ENCODE peak calls at places on chromosomes 5 and 9, in six cellular contexts. Q, K, S, L, N and X are unnamed samples.
A peak's percentile ranks its signal among the peaks of the same experiment; 100 is the strongest.

GRCh38 chr5:139855946-139856540 is 60.4 kb downstream of the PSD2 start:
- DNase-seq in Q (no peak), K (no peak), S (no peak), L (no peak), N (no peak), X (no peak)

GRCh38 chr5:156402387-156402921 is 75.5 kb downstream of the SGCD start:
- DNase-seq in Q (no peak), K (no peak), S (peak; percentile 28), L (peak; percentile 37), N (peak; percentile 38), X (no peak)

GRCh38 chr9:18796871-18797270 is 236.1 kb downstream of the SAXO1 start:
- DNase-seq in Q (no peak), K (no peak), S (no peak), L (no peak), N (no peak), X (no peak)

GRCh38 chr9:131181091-131181681 is 55.8 kb downstream of the NUP214 start:
- DNase-seq in Q (no peak), K (peak; percentile 11), S (no peak), L (no peak), N (no peak), X (no peak)

GRCh38 chr5:87074934-87075541 is 192.6 kb upstream of the RASA1 start:
- DNase-seq in Q (no peak), K (peak; percentile 78), S (peak; percentile 90), L (no peak), N (no peak), X (no peak)

GRCh38 chr5:109880907-109881685 is 191.4 kb downstream of the MAN2A1 start:
- DNase-seq in Q (no peak), K (no peak), S (no peak), L (no peak), N (no peak), X (no peak)

GRCh38 chr5:157613385-157614245 is 38.0 kb upstream of the ADAM19 start:
- DNase-seq in Q (no peak), K (no peak), S (no peak), L (no peak), N (no peak), X (no peak)

GRCh38 chr5:1337490-1338195 is 7.3 kb downstream of the CLPTM1L start:
- DNase-seq in Q (no peak), K (no peak), S (no peak), L (no peak), N (no peak), X (no peak)

GRCh38 chr9:22033012-22033630 is 24.0 kb upstream of the CDKN2B start:
- DNase-seq in Q (no peak), K (no peak), S (no peak), L (no peak), N (no peak), X (no peak)

GRCh38 chr9:108549184-108549583 is 306.6 kb downstream of the ACTL7B start:
- DNase-seq in Q (no peak), K (peak; percentile 84), S (no peak), L (peak; percentile 41), N (no peak), X (no peak)

GRCh38 chr5:30131-30530 is 61.8 kb upstream of the PLEKHG4B start:
- DNase-seq in Q (no peak), K (no peak), S (peak; percentile 48), L (no peak), N (no peak), X (no peak)

GRCh38 chr9:347667-348292 is 133.1 kb downstream of the DOCK8 start:
- DNase-seq in Q (peak; percentile 30), K (peak; percentile 71), S (peak; percentile 28), L (peak; percentile 54), N (no peak), X (no peak)

GRCh38 chr5:119275873-119276214 is 80.0 kb upstream of the TNFAIP8 start:
- DNase-seq in Q (no peak), K (no peak), S (peak; percentile 95), L (no peak), N (no peak), X (no peak)

DNA sequence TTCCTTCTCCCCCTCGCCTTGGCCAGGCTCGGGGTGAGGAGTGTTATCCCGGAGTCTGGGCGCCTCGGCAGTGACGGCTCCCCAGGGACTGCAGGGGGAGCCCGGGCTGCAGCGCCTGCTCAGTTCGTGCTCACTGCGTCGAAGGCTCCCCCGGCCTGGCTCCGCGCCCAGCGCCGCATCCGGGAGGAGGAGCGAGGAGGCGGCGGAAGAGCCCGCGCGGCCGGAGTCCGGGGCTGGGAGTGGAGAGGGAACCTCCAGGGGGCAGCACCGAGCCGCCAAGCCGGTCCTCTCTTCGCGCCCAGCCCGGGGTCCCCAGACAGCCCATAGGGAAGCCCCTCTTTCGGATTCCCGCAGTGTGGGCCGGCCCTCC is 1.3 kb upstream of the EGR1 start:
- DNase-seq in Q (peak; percentile 95), K (peak; percentile 91), S (peak; percentile 95), L (peak; percentile 94), N (peak; percentile 96), X (peak; percentile 93)
- TF ChIP-seq CTCF in Q (peak; percentile 48), K (peak; percentile 79), S (peak; percentile 85), L (peak; percentile 90), N (peak; percentile 98), X (peak; percentile 86)

GRCh38 chr5:73862796-73863195 is 236.8 kb downstream of the ARHGEF28 start:
- DNase-seq in Q (no peak), K (no peak), S (no peak), L (no peak), N (no peak), X (no peak)
- H3K27ac ChIP-seq in Q (no peak overlapping the region), K (no peak overlapping the region), S (no peak overlapping the region), L (no peak overlapping the region), N (peak overlapping the region; percentile 24), X (no peak overlapping the region)

GRCh38 chr5:53022889-53023511 is 33.8 kb downstream of the ITGA2 start:
- DNase-seq in Q (no peak), K (no peak), S (no peak), L (no peak), N (no peak), X (no peak)

GRCh38 chr5:53017794-53018391 is 28.7 kb downstream of the ITGA2 start:
- DNase-seq in Q (no peak), K (no peak), S (no peak), L (no peak), N (no peak), X (no peak)

GRCh38 chr5:53023969-53024368 is 34.8 kb downstream of the ITGA2 start:
- DNase-seq in Q (peak; percentile 94), K (peak; percentile 70), S (no peak), L (peak; percentile 26), N (no peak), X (no peak)

GRCh38 chr5:53017383-53017782 is 28.2 kb downstream of the ITGA2 start:
- DNase-seq in Q (no peak), K (no peak), S (no peak), L (no peak), N (no peak), X (no peak)

DNA sequence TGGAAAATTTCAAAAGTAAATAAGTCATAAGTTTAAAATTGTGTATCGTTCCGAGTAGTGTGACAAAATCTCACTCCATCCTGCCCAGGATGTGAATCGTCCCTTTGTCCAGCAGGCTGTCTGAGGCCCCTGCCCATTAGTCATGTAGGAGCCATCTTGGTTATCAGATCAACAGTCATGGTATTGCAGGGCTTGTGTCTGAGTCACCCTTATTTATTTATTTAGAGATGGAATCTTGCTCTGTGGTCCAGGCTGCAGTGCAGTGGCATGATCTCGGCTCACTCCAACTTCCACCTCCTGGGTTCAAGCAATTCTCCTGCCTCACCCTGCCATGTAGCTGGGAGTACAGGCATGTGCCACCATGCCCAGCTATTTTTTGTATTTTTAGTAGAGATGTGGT is 30.2 kb downstream of the ITGA2 start:
- DNase-seq in Q (peak; percentile 71), K (peak; percentile 82), S (no peak), L (peak; percentile 77), N (no peak), X (no peak)
- TF ChIP-seq CTCF in Q (peak; percentile 7), K (no peak), S (no peak), L (no peak), N (no peak), X (no peak)

DNA sequence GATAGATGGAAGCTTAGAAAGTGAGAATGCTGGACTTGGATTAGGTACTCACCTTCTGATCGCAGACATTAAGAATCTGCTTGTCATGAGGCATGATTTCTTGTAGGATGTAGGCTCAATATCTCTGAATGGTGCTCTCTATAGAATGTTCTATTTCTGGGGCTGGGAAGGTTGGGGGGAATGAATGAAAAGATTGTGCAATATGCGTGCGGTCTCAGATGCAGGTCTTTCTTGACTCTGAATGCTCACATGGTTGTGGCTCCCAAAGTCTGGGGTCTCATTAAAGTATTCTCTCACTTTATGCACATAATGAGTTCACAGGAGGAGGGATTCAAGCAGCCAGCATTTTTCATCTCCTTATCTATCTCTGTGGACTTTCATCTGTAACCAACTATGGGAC is 482.0 kb upstream of the CD180 start:
- DNase-seq in Q (no peak), K (no peak), S (no peak), L (no peak), N (no peak), X (no peak)
- H3K27ac ChIP-seq in Q (no peak overlapping the region), K (no peak overlapping the region), S (no peak overlapping the region), L (no peak overlapping the region), N (no peak overlapping the region), X (no peak overlapping the region)